ENCODE peak calls at places on chromosomes 6 and 20, in six cellular contexts. Z is endothelial cell, Y is vagina, T is RWPE2, U is fibroblast of the aortic adventitia, C is nephron progenitor cell. H is an unnamed sample.

GRCh38 chr6:45930419-45931059 is 85.1 kb downstream of the CLIC5 start:
- DNase-seq in Z (peak), Y (no peak), T (no peak), U (peak), C (peak), H (peak)

GRCh38 chr20:44650777-44651493 is 564 bp downstream of the ADA start:
- DNase-seq in Z (no peak), Y (no peak), T (peak), U (peak), C (no peak), H (no peak)

GRCh38 chr6:15365273-15365687 is 119.4 kb downstream of the JARID2 start:
- DNase-seq in Z (no peak), Y (no peak), T (peak), U (peak), C (peak), H (peak)

GRCh38 chr6:52233975-52234823 is 10.1 kb downstream of the IL17F start:
- DNase-seq in Z (peak), Y (no peak), T (no peak), U (peak), C (peak), H (peak)

GRCh38 chr20:41475507-41475906 is 108.9 kb upstream of the EMILIN3 start:
- DNase-seq in Z (no peak), Y (no peak), T (no peak), U (peak), C (no peak), H (no peak)

GRCh38 chr20:17856024-17856564 is 112.5 kb downstream of the SNX5 start:
- DNase-seq in Z (no peak), Y (no peak), T (no peak), U (no peak), C (no peak), H (no peak)

GRCh38 chr6:166849762-166850181 is 106.6 kb downstream of the RNASET2 start:
- DNase-seq in Z (no peak), Y (no peak), T (no peak), U (no peak), C (no peak), H (no peak)

GRCh38 chr6:33896391-33897192 is 92.8 kb upstream of the MLN start:
- DNase-seq in Z (no peak), Y (no peak), T (no peak), U (peak), C (no peak), H (no peak)

GRCh38 chr6:143878272-143878760 is 14.0 kb downstream of the ZC2HC1B start:
- DNase-seq in Z (no peak), Y (no peak), T (no peak), U (no peak), C (no peak), H (no peak)

GRCh38 chr20:54063998-54064676 is 6.3 kb downstream of the BCAS1 start:
- DNase-seq in Z (no peak), Y (peak), T (no peak), U (no peak), C (no peak), H (no peak)

GRCh38 chr20:38499366-38499765 is 26.7 kb downstream of the RALGAPB start:
- DNase-seq in Z (no peak), Y (no peak), T (no peak), U (no peak), C (no peak), H (no peak)

GRCh38 chr6:111291334-111291705 is 191.7 kb downstream of the REV3L start:
- DNase-seq in Z (no peak), Y (no peak), T (no peak), U (no peak), C (no peak), H (no peak)

GRCh38 chr6:3293271-3294155 is 34.8 kb downstream of the PSMG4 start:
- DNase-seq in Z (no peak), Y (no peak), T (peak), U (no peak), C (no peak), H (no peak)

GRCh38 chr6:3296113-3296512 is 37.4 kb downstream of the PSMG4 start:
- DNase-seq in Z (no peak), Y (no peak), T (no peak), U (no peak), C (no peak), H (no peak)

GRCh38 chr6:3294396-3294795 is 35.6 kb downstream of the PSMG4 start:
- DNase-seq in Z (no peak), Y (no peak), T (no peak), U (no peak), C (no peak), H (no peak)

GRCh38 chr6:3296537-3297453 is 38.0 kb downstream of the PSMG4 start:
- DNase-seq in Z (no peak), Y (no peak), T (no peak), U (no peak), C (no peak), H (no peak)

DNA sequence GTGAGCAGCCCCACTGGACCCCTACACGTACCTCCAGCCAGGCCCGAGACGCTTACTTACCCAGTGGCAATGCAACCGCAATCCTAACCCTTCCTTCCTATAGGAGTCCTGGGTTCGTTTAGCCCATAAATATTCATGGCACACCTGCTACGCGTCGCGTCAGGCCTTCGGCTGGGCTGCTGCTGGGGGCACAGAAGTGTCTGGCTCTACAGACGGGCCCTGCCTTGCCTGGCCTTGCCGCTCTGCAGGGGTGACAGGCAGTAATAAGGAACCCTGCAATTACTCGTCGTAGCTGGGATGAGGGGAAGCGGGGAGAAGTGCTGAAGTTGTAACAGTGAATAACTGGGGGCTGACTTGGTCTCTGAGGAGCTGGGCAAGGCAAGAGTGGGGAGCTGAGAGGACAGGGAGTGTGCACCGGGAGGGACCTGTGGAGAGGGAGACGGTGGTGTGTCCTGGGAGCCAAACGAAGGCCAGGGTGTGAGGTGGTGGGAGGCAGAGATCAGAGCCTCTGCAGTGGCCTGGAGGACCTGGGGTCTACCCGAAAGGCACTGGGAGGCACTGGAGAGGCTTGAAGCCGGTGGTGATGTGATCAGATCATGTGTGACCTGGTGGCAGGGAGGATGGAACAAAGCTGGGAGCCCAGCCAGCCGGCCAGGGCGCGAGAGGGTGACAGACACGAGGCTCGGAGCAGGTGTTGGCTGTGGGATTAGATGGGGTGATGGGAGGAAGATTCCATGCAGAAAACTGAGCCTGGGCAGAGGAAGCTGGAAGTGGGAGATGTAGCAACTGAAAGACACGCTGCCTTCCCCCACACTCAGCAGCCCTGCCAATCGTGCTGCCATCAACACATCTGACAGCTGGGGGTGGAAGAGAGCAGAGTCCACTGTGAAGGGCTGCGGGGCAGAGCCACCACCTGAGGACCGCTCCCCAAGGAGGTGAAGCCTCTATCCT is 36.4 kb downstream of the PSMG4 start:
- DNase-seq in Z (no peak), Y (no peak), T (peak), U (no peak), C (no peak), H (no peak)
- TF ChIP-seq CTCF in Z (no peak), Y (no peak), T (no peak), U (peak), C (no peak), H (peak)

GRCh38 chr20:43188861-43189613 is 669 bp downstream of the PTPRT start:
- DNase-seq in Z (peak), Y (no peak), T (no peak), U (no peak), C (peak), H (no peak)

GRCh38 chr20:43190332-43190953 is 737 bp upstream of the PTPRT start:
- DNase-seq in Z (no peak), Y (no peak), T (no peak), U (no peak), C (no peak), H (no peak)

GRCh38 chr20:43189614-43190331 is at the start of gene PTPRT:
- DNase-seq in Z (no peak), Y (no peak), T (no peak), U (no peak), C (peak), H (no peak)

GRCh38 chr20:43191946-43192847 is 2.5 kb upstream of the PTPRT start:
- DNase-seq in Z (peak), Y (no peak), T (no peak), U (no peak), C (peak), H (peak)

GRCh38 chr20:43191143-43191542 is 1.4 kb upstream of the PTPRT start:
- DNase-seq in Z (no peak), Y (no peak), T (no peak), U (no peak), C (no peak), H (no peak)
- TF ChIP-seq CTCF in Z (no peak), Y (no peak), T (no peak), U (no peak), C (no peak), H (no peak)

DNA sequence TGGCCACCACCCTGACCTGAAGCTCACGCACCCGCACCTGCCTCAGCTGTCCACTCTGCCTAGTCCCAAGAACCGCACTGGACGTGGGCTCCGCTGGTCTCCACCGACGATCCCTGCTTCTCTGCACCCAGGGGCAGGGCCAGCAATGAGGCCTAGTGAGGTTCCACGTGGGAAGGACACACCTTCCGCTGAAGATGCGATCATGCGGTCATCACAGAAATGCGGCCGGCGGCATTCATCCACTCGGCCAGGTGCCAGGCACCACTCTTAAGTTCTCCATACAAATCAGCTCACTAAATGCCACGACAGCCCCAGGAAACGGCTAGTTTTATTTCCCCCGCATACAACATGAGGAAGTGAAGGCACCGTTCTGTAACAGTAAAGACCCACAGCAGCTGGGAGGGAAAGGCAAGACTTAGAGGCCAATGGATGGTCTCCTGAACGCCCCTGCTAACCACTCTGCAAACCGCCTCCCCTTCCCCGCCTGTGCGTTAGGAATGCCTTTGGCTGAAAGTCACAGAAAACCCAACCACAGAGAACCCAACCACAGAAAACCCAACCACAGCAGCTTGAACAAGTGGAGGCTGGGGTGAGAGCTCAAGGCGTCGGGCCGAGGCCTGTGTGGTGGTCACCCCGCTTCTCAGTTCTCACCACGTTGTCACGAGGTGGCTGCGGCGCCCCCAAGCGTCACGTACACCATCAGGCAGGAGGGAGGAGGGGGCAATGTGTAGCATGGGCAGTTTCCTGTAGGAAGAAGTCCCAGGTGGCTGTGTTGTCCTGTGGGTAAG is 204.4 kb downstream of the TAF4 start:
- DNase-seq in Z (no peak), Y (no peak), T (no peak), U (no peak), C (no peak), H (no peak)
- TF ChIP-seq CTCF in Z (no peak), Y (no peak), T (no peak), U (no peak), C (no peak), H (no peak)

GRCh38 chr6:75563032-75563431 is 38.6 kb upstream of the SENP6 start:
- DNase-seq in Z (no peak), Y (no peak), T (no peak), U (peak), C (peak), H (no peak)
- TF ChIP-seq CTCF in Z (peak), Y (no peak), T (peak), U (peak), C (peak), H (peak)

DNA sequence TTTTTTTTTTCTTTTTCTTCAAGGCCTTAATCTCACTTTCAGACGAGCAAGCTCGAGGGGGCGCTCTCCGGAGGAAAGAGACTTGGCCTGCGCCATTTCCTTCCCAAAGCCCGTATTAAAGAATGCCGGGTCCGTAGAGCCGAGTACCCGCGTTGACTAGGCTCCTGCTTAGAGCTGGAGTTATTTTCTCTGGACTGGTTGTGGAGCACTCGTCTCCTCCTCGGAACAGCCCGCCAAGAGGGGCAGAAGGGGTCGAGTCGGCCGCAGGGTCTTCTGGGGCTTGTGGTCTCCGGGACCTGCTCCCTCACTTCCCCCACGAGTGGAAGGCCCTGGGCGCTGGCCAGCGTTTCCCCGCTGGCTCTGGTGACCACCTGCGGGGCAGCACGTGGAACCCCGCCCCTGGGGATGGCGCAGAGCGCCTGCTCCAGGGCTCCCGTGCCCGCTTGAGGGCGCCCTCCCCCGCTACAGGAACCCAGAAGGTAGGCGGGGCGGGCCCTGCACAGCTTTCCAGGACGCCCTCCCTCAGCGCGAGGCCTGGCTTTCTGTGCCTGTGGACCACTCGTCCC is 2.7 kb upstream of the MEI4 start:
- DNase-seq in Z (peak), Y (no peak), T (peak), U (no peak), C (peak), H (peak)
- TF ChIP-seq CTCF in Z (peak), Y (no peak), T (no peak), U (no peak), C (peak), H (peak)

DNA sequence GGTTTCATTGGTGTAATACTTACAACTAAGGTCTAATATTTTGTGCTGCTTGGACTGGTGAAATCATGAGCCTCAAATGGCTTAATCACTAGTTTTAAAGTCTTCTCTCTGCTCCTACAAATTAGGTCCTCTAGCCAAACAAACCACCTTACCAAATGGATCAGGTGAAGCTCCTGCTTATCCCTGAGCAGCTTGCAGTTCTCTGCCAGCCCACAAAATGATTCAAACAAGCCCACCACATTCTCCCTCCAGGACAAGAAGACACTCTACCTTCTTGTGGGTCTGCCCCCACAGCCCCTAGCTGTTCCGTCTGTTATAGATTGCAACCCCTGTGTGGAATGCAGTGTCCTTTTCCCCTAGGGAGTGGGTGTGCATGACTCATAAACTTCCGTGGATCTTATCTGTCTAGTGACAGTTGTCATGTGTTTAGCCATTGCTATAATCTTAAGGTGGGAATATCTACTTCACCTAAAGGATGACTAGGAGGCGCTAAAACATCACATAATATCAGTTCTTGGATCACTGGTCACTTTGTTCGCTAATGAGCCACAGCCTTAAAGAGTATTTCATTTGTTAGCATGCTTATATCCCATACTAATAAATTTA is 940.5 kb upstream of the MANEA start:
- DNase-seq in Z (peak), Y (no peak), T (no peak), U (no peak), C (peak), H (no peak)
- TF ChIP-seq CTCF in Z (no peak), Y (no peak), T (peak), U (no peak), C (peak), H (peak)

GRCh38 chr20:62305149-62305764 is 2.5 kb downstream of the ADRM1 start:
- DNase-seq in Z (no peak), Y (no peak), T (peak), U (peak), C (no peak), H (no peak)
- TF ChIP-seq CTCF in Z (no peak), Y (no peak), T (no peak), U (no peak), C (no peak), H (no peak)

DNA sequence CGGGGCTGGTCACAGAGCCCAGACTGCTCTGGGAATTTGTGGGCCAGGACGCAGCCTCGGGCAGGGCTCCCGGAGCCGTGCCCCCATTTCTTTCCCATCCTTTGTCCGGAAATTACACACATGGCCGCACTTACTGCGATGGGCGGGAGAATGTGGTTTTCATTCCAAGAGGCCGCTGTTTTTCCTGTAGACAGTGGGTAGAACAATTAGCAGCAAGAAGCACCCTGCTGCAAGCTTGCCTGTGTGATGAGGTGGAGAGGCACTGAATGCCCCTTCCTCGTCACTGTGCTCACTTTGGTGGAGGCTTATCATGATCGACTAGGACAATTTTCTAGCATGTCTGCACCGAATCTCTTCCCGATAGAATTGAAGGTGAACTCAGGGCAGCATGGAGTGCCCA is 102.8 kb downstream of the DACT2 start:
- DNase-seq in Z (no peak), Y (no peak), T (peak), U (peak), C (no peak), H (no peak)
- TF ChIP-seq CTCF in Z (no peak), Y (no peak), T (no peak), U (no peak), C (no peak), H (no peak)

H was measured in neural crest cell.